ENCODE peak calls at places on chromosomes 5 and 9, in seven cellular contexts. S, C, O, E, Z, B and L are unnamed samples.

GRCh38 chr9:137619240-137620090 is 660 bp downstream of the EHMT1 start:
- DNase-seq in S (no peak), C (no peak), O (no peak), E (no peak), Z (no peak), B (peak; percentile 42), L (peak; percentile 91)

GRCh38 chr9:129773262-129774048 is 20.6 kb upstream of the PTGES start:
- DNase-seq in S (peak; percentile 56), C (peak; percentile 84), O (no peak), E (no peak), Z (no peak), B (peak; percentile 53), L (no peak)

GRCh38 chr9:37639109-37639748 is 11.5 kb upstream of the FRMPD1 start:
- DNase-seq in S (no peak), C (no peak), O (no peak), E (no peak), Z (no peak), B (no peak), L (no peak)

GRCh38 chr5:14895301-14895700 is 23.7 kb upstream of the ANKH start:
- DNase-seq in S (no peak), C (no peak), O (no peak), E (no peak), Z (no peak), B (no peak), L (no peak)

GRCh38 chr9:137453643-137454081 is 5.5 kb downstream of the NSMF start:
- DNase-seq in S (peak; percentile 78), C (peak; percentile 77), O (peak; percentile 82), E (peak; percentile 64), Z (peak; percentile 83), B (peak; percentile 82), L (peak; percentile 79)

GRCh38 chr9:71762900-71763653 is 5.2 kb downstream of the CEMIP2 start:
- DNase-seq in S (no peak), C (no peak), O (no peak), E (no peak), Z (no peak), B (no peak), L (peak; percentile 27)

GRCh38 chr5:1494780-1495524 is 28.8 kb downstream of the LPCAT1 start:
- DNase-seq in S (no peak), C (peak; percentile 53), O (no peak), E (no peak), Z (no peak), B (peak; percentile 46), L (no peak)

GRCh38 chr9:73049280-73049679 is 96.4 kb upstream of the ALDH1A1 start:
- DNase-seq in S (no peak), C (no peak), O (no peak), E (no peak), Z (no peak), B (no peak), L (no peak)

GRCh38 chr5:18102733-18103132 is 468.5 kb downstream of the TAF11L14 start:
- DNase-seq in S (no peak), C (no peak), O (no peak), E (no peak), Z (no peak), B (no peak), L (no peak)

GRCh38 chr9:91426123-91426745 is 2.6 kb upstream of the NFIL3 start:
- DNase-seq in S (no peak), C (peak; percentile 36), O (no peak), E (no peak), Z (no peak), B (no peak), L (peak; percentile 48)

GRCh38 chr5:139671096-139671841 is 23.1 kb downstream of the CXXC5 start:
- DNase-seq in S (no peak), C (no peak), O (peak; percentile 61), E (no peak), Z (no peak), B (no peak), L (no peak)

GRCh38 chr9:10855847-10856246 is 243.0 kb upstream of the PTPRD start:
- DNase-seq in S (no peak), C (no peak), O (no peak), E (no peak), Z (no peak), B (no peak), L (peak; percentile 4)

GRCh38 chr5:142726188-142726731 is 40.4 kb upstream of the FGF1 start:
- DNase-seq in S (no peak), C (no peak), O (no peak), E (no peak), Z (no peak), B (no peak), L (peak; percentile 11)

GRCh38 chr9:134881313-134881670 is 682 bp downstream of the FCN2 start:
- DNase-seq in S (no peak), C (no peak), O (no peak), E (no peak), Z (no peak), B (no peak), L (no peak)

GRCh38 chr9:134880484-134881312 is at the start of gene FCN2:
- DNase-seq in S (peak; percentile 53), C (no peak), O (peak; percentile 26), E (no peak), Z (no peak), B (no peak), L (no peak)

GRCh38 chr9:134882204-134882785 is 1.7 kb downstream of the FCN2 start:
- DNase-seq in S (no peak), C (no peak), O (no peak), E (no peak), Z (no peak), B (no peak), L (no peak)

GRCh38 chr9:134877541-134877940 is 3.1 kb upstream of the FCN2 start:
- DNase-seq in S (no peak), C (no peak), O (no peak), E (no peak), Z (no peak), B (no peak), L (no peak)

GRCh38 chr9:134879664-134880483 is 736 bp upstream of the FCN2 start:
- DNase-seq in S (peak; percentile 30), C (no peak), O (peak; percentile 15), E (no peak), Z (no peak), B (no peak), L (no peak)
- TF ChIP-seq POLR2A in S (no peak), C (no peak), O (no peak), E (no peak), Z (no peak), B (no peak), L (no peak)

DNA sequence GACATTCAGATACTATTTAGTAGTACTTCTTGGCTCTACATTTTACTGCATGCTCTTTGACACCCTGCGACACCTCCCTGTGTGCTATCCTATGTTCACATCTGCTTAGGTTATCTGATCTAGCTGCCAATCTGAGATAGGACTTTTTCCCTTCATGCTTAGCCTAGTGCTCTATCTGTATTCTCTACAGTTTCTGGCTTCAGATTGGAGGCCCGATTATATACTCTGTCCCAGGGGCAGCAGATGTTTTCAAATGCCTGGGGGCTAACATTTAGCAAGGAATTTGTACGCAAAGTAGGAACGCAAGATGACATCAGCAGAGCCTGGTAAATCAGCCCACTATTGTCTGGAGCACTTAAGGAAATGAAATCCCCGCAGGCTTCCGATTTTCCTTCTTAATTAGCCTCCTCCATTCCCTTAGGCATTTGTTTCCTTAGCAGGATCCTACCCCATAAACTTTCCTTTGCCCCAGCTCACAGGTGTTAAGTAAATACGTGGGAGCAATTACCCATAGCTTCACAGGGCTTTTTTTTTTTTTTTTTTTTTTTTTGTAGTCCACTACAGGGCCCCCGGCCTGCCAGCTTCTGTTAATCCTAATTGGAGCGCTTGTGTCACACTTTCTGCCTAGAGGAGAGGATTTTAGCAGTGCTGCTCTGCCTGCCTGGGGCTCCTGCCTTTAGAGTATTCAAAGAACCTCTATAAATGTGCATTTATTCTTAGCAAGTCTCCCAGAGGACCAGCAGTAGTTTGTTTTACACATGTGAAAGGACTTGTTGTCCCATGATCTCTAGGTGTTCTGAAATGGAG is 61.1 kb upstream of the LPAR1 start:
- DNase-seq in S (no peak), C (no peak), O (no peak), E (no peak), Z (no peak), B (no peak), L (no peak)
- TF ChIP-seq POLR2A in S (no peak), C (no peak), O (no peak), E (no peak), Z (no peak), B (no peak), L (no peak)

DNA sequence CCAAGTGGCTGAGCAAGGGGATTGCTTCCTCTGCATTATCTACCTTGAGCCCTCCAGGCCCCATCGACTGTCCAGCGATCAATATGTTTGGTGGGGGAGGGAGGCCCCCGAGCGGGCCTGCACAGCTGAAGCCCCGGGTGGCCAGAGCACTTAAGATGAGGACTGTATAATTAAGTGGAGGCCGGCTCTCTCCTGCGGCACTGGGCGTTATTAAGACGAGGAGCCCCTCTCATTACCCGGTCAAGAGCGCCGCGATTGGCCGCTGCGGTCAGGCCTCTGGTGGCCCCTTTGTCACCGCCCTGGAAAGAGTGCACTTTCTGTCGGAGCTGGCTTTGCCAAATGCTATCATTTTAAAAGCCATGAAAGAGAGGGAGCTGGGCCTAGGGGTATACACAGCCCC is 106.4 kb upstream of the IRX1 start:
- DNase-seq in S (no peak), C (no peak), O (no peak), E (no peak), Z (no peak), B (no peak), L (no peak)
- TF ChIP-seq POLR2A in S (no peak), C (no peak), O (no peak), E (no peak), Z (no peak), B (no peak), L (no peak)

DNA sequence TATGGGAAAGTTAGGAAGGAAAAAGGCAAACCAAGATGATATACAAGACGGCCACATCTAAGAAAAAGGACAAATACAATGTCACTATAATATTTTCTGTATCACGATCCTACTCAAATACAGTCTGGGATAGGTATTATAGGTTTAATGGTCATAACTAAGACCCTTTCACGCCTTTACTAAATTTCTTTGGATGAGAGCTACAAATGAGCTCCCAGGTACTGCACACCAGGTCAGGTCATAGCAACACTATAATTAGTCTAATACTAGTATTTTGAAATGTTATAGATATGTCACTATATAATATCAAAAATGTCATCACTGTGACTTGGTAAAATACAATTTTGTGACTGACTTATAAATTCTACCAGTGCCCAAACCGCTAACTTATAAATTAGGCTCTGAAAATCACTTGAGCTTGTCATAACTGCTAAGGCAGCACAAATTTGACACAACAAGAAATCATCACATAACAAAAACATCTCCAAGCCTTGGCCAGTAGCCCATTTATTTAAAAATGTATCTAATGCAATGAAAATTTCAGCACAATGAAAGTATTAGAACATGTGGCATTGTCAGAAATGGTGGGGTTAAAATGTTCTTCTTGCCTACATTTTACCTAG is 6.9 kb downstream of the SELENOP start:
- DNase-seq in S (no peak), C (no peak), O (no peak), E (no peak), Z (no peak), B (no peak), L (no peak)
- TF ChIP-seq POLR2A in S (no peak), C (no peak), O (no peak), E (no peak), Z (no peak), B (no peak), L (no peak)